ENCODE peak calls at places on chromosomes 3 and 15, in four cellular contexts. One of them, this sample, is unnamed.

GRCh38 chr15:49060710-49061483 is 14.7 kb upstream of the SECISBP2L start:
- DNase-seq in WTC11: no peak
- DNase-seq in HepG2: no peak
- DNase-seq in GM12878: no peak
- DNase-seq in this sample: no peak

GRCh38 chr3:43964640-43965039 is 273.9 kb downstream of the ABHD5 start:
- DNase-seq in HepG2: no peak
- DNase-seq in WTC11: no peak
- DNase-seq in GM12878: no peak
- DNase-seq in this sample: no peak

GRCh38 chr3:99862208-99862607 is 44.5 kb downstream of the CMSS1 start:
- DNase-seq in WTC11: no peak
- DNase-seq in GM12878: no peak
- DNase-seq in HepG2: no peak
- DNase-seq in this sample: no peak

GRCh38 chr3:183161552-183162345 is 785 bp downstream of the LAMP3 start:
- DNase-seq in WTC11: peak; percentile 72
- DNase-seq in GM12878: peak; percentile 92
- DNase-seq in HepG2: no peak
- DNase-seq in this sample: no peak

GRCh38 chr3:50242371-50242770 is 6.4 kb downstream of the GNAI2 start:
- DNase-seq in HepG2: no peak
- DNase-seq in GM12878: no peak
- DNase-seq in WTC11: no peak
- DNase-seq in this sample: no peak

GRCh38 chr3:133455281-133455680 is 55.4 kb downstream of the BFSP2 start:
- DNase-seq in HepG2: no peak
- DNase-seq in GM12878: no peak
- DNase-seq in WTC11: no peak
- DNase-seq in this sample: no peak

GRCh38 chr3:188266581-188267274 is 112.8 kb downstream of the LPP start:
- DNase-seq in GM12878: no peak
- DNase-seq in WTC11: no peak
- DNase-seq in HepG2: no peak
- DNase-seq in this sample: no peak

GRCh38 chr3:4302747-4303146 is 422 bp upstream of the SETMAR start:
- DNase-seq in GM12878: no peak
- DNase-seq in WTC11: no peak
- DNase-seq in HepG2: no peak
- DNase-seq in this sample: no peak

GRCh38 chr3:16606398-16606797 is 1.2 kb upstream of the DAZL start:
- DNase-seq in HepG2: no peak
- DNase-seq in WTC11: no peak
- DNase-seq in GM12878: no peak
- DNase-seq in this sample: no peak

GRCh38 chr15:57406040-57406772 is 29.9 kb downstream of the CGNL1 start:
- DNase-seq in HepG2: peak; percentile 48
- DNase-seq in GM12878: no peak
- DNase-seq in WTC11: no peak
- DNase-seq in this sample: no peak

GRCh38 chr15:86235667-86236066 is 156.0 kb downstream of the AGBL1 start:
- DNase-seq in GM12878: no peak
- DNase-seq in HepG2: no peak
- DNase-seq in WTC11: no peak
- DNase-seq in this sample: no peak

GRCh38 chr3:127768346-127769008 is 53.8 kb downstream of the MGLL start:
- DNase-seq in WTC11: no peak
- DNase-seq in GM12878: no peak
- DNase-seq in HepG2: no peak
- DNase-seq in this sample: no peak

GRCh38 chr15:29952245-29952644 is 130.0 kb upstream of the TJP1 start:
- DNase-seq in HepG2: no peak
- DNase-seq in GM12878: no peak
- DNase-seq in WTC11: no peak
- DNase-seq in this sample: no peak

GRCh38 chr3:71658131-71658530 is 67.1 kb downstream of the EIF4E3 start:
- DNase-seq in HepG2: no peak
- DNase-seq in WTC11: no peak
- DNase-seq in GM12878: no peak
- DNase-seq in this sample: no peak

GRCh38 chr3:43262194-43262593 is 24.1 kb upstream of the SNRK start:
- DNase-seq in HepG2: no peak
- DNase-seq in GM12878: no peak
- DNase-seq in WTC11: no peak
- DNase-seq in this sample: no peak

GRCh38 chr3:177249203-177249602 is 51.9 kb upstream of the TBL1XR1 start:
- DNase-seq in GM12878: no peak
- DNase-seq in HepG2: no peak
- DNase-seq in WTC11: no peak
- DNase-seq in this sample: no peak

GRCh38 chr3:17850448-17850847 is 108.0 kb upstream of the TBC1D5 start:
- DNase-seq in WTC11: no peak
- DNase-seq in GM12878: no peak
- DNase-seq in HepG2: no peak
- DNase-seq in this sample: no peak

GRCh38 chr3:48012659-48013058 is 3.6 kb downstream of the MAP4 start:
- DNase-seq in GM12878: no peak
- DNase-seq in HepG2: no peak
- DNase-seq in WTC11: no peak
- DNase-seq in this sample: no peak

GRCh38 chr3:11570789-11571495 is 72.8 kb downstream of the VGLL4 start:
- DNase-seq in GM12878: no peak
- DNase-seq in HepG2: no peak
- DNase-seq in WTC11: no peak
- DNase-seq in this sample: no peak

GRCh38 chr3:112676659-112677234 is 35.8 kb upstream of the CCDC80 start:
- DNase-seq in WTC11: no peak
- DNase-seq in HepG2: peak; percentile 29
- DNase-seq in GM12878: peak; percentile 96
- DNase-seq in this sample: peak; percentile 81

GRCh38 chr3:194518652-194519051 is 31.9 kb upstream of the ATP13A3 start:
- DNase-seq in GM12878: no peak
- DNase-seq in HepG2: no peak
- DNase-seq in WTC11: no peak
- DNase-seq in this sample: no peak

GRCh38 chr3:115659253-115659652 is 35.9 kb downstream of the GAP43 start:
- DNase-seq in HepG2: no peak
- DNase-seq in GM12878: no peak
- DNase-seq in WTC11: no peak
- DNase-seq in this sample: no peak

GRCh38 chr15:60480888-60481287 is 1.9 kb upstream of the ICE2 start:
- DNase-seq in WTC11: no peak
- DNase-seq in GM12878: no peak
- DNase-seq in HepG2: no peak
- DNase-seq in this sample: no peak

GRCh38 chr15:74896316-74896715 is 6.5 kb downstream of the MPI start:
- DNase-seq in GM12878: no peak
- DNase-seq in WTC11: no peak
- DNase-seq in HepG2: no peak
- DNase-seq in this sample: no peak

GRCh38 chr3:134564991-134565390 is 79.1 kb downstream of the CEP63 start:
- DNase-seq in GM12878: no peak
- DNase-seq in WTC11: no peak
- DNase-seq in HepG2: no peak
- DNase-seq in this sample: no peak

GRCh38 chr15:52349062-52349700 is 53.6 kb upstream of the MYO5C start:
- DNase-seq in GM12878: no peak
- DNase-seq in HepG2: no peak
- DNase-seq in WTC11: no peak
- DNase-seq in this sample: no peak

GRCh38 chr3:114380233-114380645 is 86.4 kb downstream of the TIGIT start:
- DNase-seq in HepG2: no peak
- DNase-seq in GM12878: no peak
- DNase-seq in WTC11: no peak
- DNase-seq in this sample: no peak

GRCh38 chr3:114376516-114376915 is 82.7 kb downstream of the TIGIT start:
- DNase-seq in HepG2: no peak
- DNase-seq in WTC11: no peak
- DNase-seq in GM12878: no peak
- DNase-seq in this sample: no peak

GRCh38 chr3:114379266-114379665 is 85.4 kb downstream of the TIGIT start:
- DNase-seq in WTC11: no peak
- DNase-seq in GM12878: no peak
- DNase-seq in HepG2: no peak
- DNase-seq in this sample: no peak

GRCh38 chr3:114377426-114377825 is 83.6 kb downstream of the TIGIT start:
- DNase-seq in GM12878: no peak
- DNase-seq in HepG2: no peak
- DNase-seq in WTC11: no peak
- DNase-seq in this sample: no peak

DNA sequence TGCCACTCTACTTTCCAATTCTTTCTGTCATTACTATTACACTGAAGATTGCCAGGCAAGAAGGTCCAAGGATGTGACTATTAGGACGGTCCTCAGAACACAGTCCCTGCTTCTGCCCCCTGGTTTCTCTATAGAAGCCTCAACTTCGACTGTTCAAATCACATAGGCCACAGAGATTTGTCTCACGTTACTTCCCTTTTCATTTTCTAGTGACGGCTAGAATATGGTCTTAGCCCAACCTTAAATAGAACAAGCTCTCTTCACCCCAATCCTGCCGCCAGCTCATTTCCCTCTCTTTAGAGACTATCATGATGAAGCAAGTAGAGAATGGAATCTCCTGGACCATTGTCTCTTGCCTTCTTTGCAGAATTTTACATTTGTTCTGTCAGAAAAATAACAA is 84.9 kb downstream of the TIGIT start:
- DNase-seq in GM12878: no peak
- DNase-seq in WTC11: no peak
- DNase-seq in HepG2: no peak
- DNase-seq in this sample: no peak
- TF ChIP-seq TCF7 in GM12878: no peak
- TF ChIP-seq TCF7 in WTC11: no peak
- TF ChIP-seq TCF7 in HepG2: no peak
- TF ChIP-seq TCF7 in this sample: no peak

GRCh38 chr3:109369510-109369909 is 32.2 kb upstream of the DPPA4 start:
- DNase-seq in WTC11: peak; percentile 58
- DNase-seq in HepG2: peak; percentile 7
- DNase-seq in GM12878: no peak
- DNase-seq in this sample: no peak
- TF ChIP-seq TCF7 in WTC11: no peak
- TF ChIP-seq TCF7 in HepG2: no peak
- TF ChIP-seq TCF7 in GM12878: no peak
- TF ChIP-seq TCF7 in this sample: no peak

GRCh38 chr3:143121240-143122088 is 1.9 kb downstream of the CHST2 start:
- DNase-seq in HepG2: no peak
- DNase-seq in WTC11: peak; percentile 82
- DNase-seq in GM12878: no peak
- DNase-seq in this sample: peak; percentile 32
- TF ChIP-seq TCF7 in HepG2: no peak
- TF ChIP-seq TCF7 in WTC11: no peak
- TF ChIP-seq TCF7 in GM12878: no peak
- TF ChIP-seq TCF7 in this sample: no peak

GRCh38 chr15:65916664-65917406 is 47.5 kb downstream of the RAB11A start:
- DNase-seq in GM12878: peak; percentile 84
- DNase-seq in HepG2: peak; percentile 80
- DNase-seq in WTC11: peak; percentile 87
- DNase-seq in this sample: peak; percentile 72
- TF ChIP-seq TCF7 in GM12878: no peak
- TF ChIP-seq TCF7 in HepG2: no peak
- TF ChIP-seq TCF7 in WTC11: no peak
- TF ChIP-seq TCF7 in this sample: no peak

GRCh38 chr3:65955792-65956477 is 82.8 kb downstream of the MAGI1 start:
- DNase-seq in HepG2: peak; percentile 93
- DNase-seq in WTC11: no peak
- DNase-seq in GM12878: no peak
- DNase-seq in this sample: no peak
- TF ChIP-seq TCF7 in HepG2: no peak
- TF ChIP-seq TCF7 in WTC11: no peak
- TF ChIP-seq TCF7 in GM12878: no peak
- TF ChIP-seq TCF7 in this sample: no peak

DNA sequence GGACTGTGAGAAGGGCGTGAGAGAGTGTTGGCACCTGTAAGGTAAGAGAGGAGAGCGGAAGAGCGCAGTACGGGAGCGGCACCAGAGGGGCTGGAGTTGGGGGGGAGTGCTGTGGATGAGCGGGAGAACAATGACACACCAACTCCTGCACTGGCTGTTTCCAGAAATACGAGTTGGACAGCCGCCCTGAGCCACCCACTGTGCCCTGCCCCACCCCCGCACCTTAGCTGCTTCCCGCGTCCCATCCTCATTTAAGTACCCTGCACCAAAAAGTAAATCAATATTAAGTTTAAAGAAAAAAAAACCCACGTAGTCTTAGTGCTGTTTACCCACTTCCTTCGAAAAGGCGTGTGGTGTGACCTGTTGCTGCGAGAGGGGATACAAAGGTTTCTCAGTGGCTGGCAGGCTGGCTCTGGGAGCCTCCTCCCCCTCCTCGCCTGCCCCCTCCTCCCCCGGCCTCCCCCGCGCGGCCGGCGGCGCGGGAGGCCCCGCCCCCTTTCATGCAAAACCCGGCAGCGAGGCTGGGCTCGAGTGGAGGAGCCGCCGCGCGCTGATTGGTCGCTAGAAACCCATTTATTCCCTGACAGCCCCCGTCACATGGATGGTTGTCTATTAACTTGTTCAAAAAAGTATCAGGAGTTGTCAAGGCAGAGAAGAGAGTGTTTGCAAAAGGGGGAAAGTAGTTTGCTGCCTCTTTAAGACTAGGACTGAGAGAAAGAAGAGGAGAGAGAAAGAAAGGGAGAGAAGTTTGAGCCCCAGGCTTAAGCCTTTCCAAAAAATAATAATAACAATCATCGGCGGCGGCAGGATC is at the start of gene SOX2:
- DNase-seq in GM12878: no peak
- DNase-seq in WTC11: peak; percentile 88
- DNase-seq in HepG2: peak; percentile 67
- DNase-seq in this sample: peak; percentile 68
- TF ChIP-seq TCF7 in GM12878: no peak
- TF ChIP-seq TCF7 in WTC11: no peak
- TF ChIP-seq TCF7 in HepG2: no peak
- TF ChIP-seq TCF7 in this sample: no peak